ENCODE peak calls at places on chromosomes 4 and X, in six cellular contexts. One of them, this sample, is unnamed.

GRCh38 chr4:8340721-8341680 is 71.4 kb downstream of the HTRA3 start:
- DNase-seq in IMR-90: no peak
- DNase-seq in K562: no peak
- DNase-seq in HepG2: no peak
- DNase-seq in A549: no peak
- DNase-seq in GM12878: no peak
- DNase-seq in this sample: no peak

GRCh38 chr4:176981551-176981950 is 188.8 kb upstream of the VEGFC start:
- DNase-seq in GM12878: no peak
- DNase-seq in A549: no peak
- DNase-seq in K562: no peak
- DNase-seq in IMR-90: peak; percentile 72
- DNase-seq in HepG2: no peak
- DNase-seq in this sample: no peak

GRCh38 chrX:47879447-47879846 is 42.7 kb downstream of the ZNF81 start:
- DNase-seq in HepG2: no peak
- DNase-seq in IMR-90: no peak
- DNase-seq in K562: no peak
- DNase-seq in GM12878: no peak
- DNase-seq in A549: no peak
- DNase-seq in this sample: no peak

GRCh38 chr4:80694178-80694577 is 336.3 kb upstream of the BMP3 start:
- DNase-seq in IMR-90: no peak
- DNase-seq in A549: no peak
- DNase-seq in K562: no peak
- DNase-seq in GM12878: no peak
- DNase-seq in HepG2: peak; percentile 5
- DNase-seq in this sample: no peak

GRCh38 chr4:56307423-56307822 is 79.9 kb downstream of the AASDH start:
- DNase-seq in GM12878: no peak
- DNase-seq in K562: no peak
- DNase-seq in IMR-90: peak; percentile 4
- DNase-seq in A549: peak; percentile 1
- DNase-seq in HepG2: no peak
- DNase-seq in this sample: no peak

GRCh38 chr4:147846318-147847135 is 114.6 kb downstream of the ARHGAP10 start:
- DNase-seq in GM12878: peak; percentile 77
- DNase-seq in A549: no peak
- DNase-seq in HepG2: no peak
- DNase-seq in K562: no peak
- DNase-seq in IMR-90: no peak
- DNase-seq in this sample: no peak

GRCh38 chr4:5842456-5842855 is 50.4 kb downstream of the CRMP1 start:
- DNase-seq in GM12878: no peak
- DNase-seq in K562: no peak
- DNase-seq in IMR-90: no peak
- DNase-seq in HepG2: no peak
- DNase-seq in A549: no peak
- DNase-seq in this sample: no peak

GRCh38 chrX:42290608-42291007 is 367.3 kb upstream of the CASK start:
- DNase-seq in K562: no peak
- DNase-seq in GM12878: no peak
- DNase-seq in IMR-90: peak; percentile 0
- DNase-seq in HepG2: peak; percentile 1
- DNase-seq in A549: peak; percentile 21
- DNase-seq in this sample: no peak

GRCh38 chr4:153383131-153383530 is 38.6 kb downstream of the MND1 start:
- DNase-seq in A549: no peak
- DNase-seq in K562: no peak
- DNase-seq in HepG2: no peak
- DNase-seq in GM12878: no peak
- DNase-seq in IMR-90: no peak
- DNase-seq in this sample: no peak

GRCh38 chr4:87333267-87333666 is 10.6 kb upstream of the HSD17B13 start:
- DNase-seq in HepG2: no peak
- DNase-seq in GM12878: no peak
- DNase-seq in K562: no peak
- DNase-seq in A549: no peak
- DNase-seq in IMR-90: no peak
- DNase-seq in this sample: no peak

GRCh38 chrX:71828086-71828485 is 64.9 kb downstream of the CXorf49B start:
- DNase-seq in A549: no peak
- DNase-seq in GM12878: no peak
- DNase-seq in IMR-90: no peak
- DNase-seq in K562: no peak
- DNase-seq in HepG2: no peak
- DNase-seq in this sample: no peak

GRCh38 chrX:38055170-38055847 is 49.0 kb downstream of the SYTL5 start:
- DNase-seq in K562: no peak
- DNase-seq in GM12878: peak; percentile 45
- DNase-seq in IMR-90: peak; percentile 31
- DNase-seq in HepG2: no peak
- DNase-seq in A549: no peak
- DNase-seq in this sample: no peak

GRCh38 chr4:125433453-125433852 is 118.7 kb downstream of the FAT4 start:
- DNase-seq in HepG2: no peak
- DNase-seq in K562: no peak
- DNase-seq in IMR-90: peak; percentile 69
- DNase-seq in A549: no peak
- DNase-seq in GM12878: no peak
- DNase-seq in this sample: no peak

GRCh38 chrX:133045986-133046385 is 50.9 kb downstream of the USP26 start:
- DNase-seq in GM12878: no peak
- DNase-seq in IMR-90: peak; percentile 1
- DNase-seq in A549: no peak
- DNase-seq in HepG2: peak; percentile 2
- DNase-seq in K562: no peak
- DNase-seq in this sample: no peak

GRCh38 chr4:1200425-1201035 is 28.1 kb upstream of the SPON2 start:
- DNase-seq in IMR-90: peak; percentile 95
- DNase-seq in A549: no peak
- DNase-seq in GM12878: no peak
- DNase-seq in HepG2: no peak
- DNase-seq in K562: no peak
- DNase-seq in this sample: peak; percentile 61

GRCh38 chrX:81537723-81538122 is 335.8 kb downstream of the SH3BGRL start:
- DNase-seq in HepG2: no peak
- DNase-seq in GM12878: no peak
- DNase-seq in A549: no peak
- DNase-seq in IMR-90: no peak
- DNase-seq in K562: no peak
- DNase-seq in this sample: no peak

GRCh38 chr4:55365347-55365728 is 19.3 kb downstream of the SRD5A3 start:
- DNase-seq in K562: no peak
- DNase-seq in IMR-90: no peak
- DNase-seq in GM12878: no peak
- DNase-seq in A549: no peak
- DNase-seq in HepG2: no peak
- DNase-seq in this sample: no peak

GRCh38 chrX:129876734-129877395 is 29.1 kb upstream of the UTP14A start:
- DNase-seq in K562: no peak
- DNase-seq in IMR-90: peak; percentile 29
- DNase-seq in HepG2: peak; percentile 78
- DNase-seq in GM12878: no peak
- DNase-seq in A549: peak; percentile 42
- DNase-seq in this sample: no peak

GRCh38 chr4:156109943-156110925 is 156.6 kb upstream of the CTSO start:
- DNase-seq in A549: peak; percentile 2
- DNase-seq in IMR-90: peak; percentile 8
- DNase-seq in GM12878: no peak
- DNase-seq in K562: no peak
- DNase-seq in HepG2: no peak
- DNase-seq in this sample: no peak

GRCh38 chr4:176065365-176066249 is at the start of gene WDR17:
- DNase-seq in A549: peak; percentile 90
- DNase-seq in K562: peak; percentile 60
- DNase-seq in HepG2: no peak
- DNase-seq in IMR-90: peak; percentile 48
- DNase-seq in GM12878: peak; percentile 48
- DNase-seq in this sample: peak; percentile 97

GRCh38 chr4:176939445-176939844 is 146.7 kb upstream of the VEGFC start:
- DNase-seq in IMR-90: peak; percentile 81
- DNase-seq in HepG2: no peak
- DNase-seq in K562: no peak
- DNase-seq in GM12878: no peak
- DNase-seq in A549: no peak
- DNase-seq in this sample: no peak

GRCh38 chr4:102807345-102807744 is 20.0 kb downstream of the UBE2D3 start:
- DNase-seq in IMR-90: no peak
- DNase-seq in HepG2: no peak
- DNase-seq in A549: no peak
- DNase-seq in K562: no peak
- DNase-seq in GM12878: no peak
- DNase-seq in this sample: no peak

GRCh38 chrX:120310861-120311631 is at the start of gene TMEM255A:
- DNase-seq in A549: peak; percentile 15
- DNase-seq in GM12878: no peak
- DNase-seq in HepG2: no peak
- DNase-seq in K562: no peak
- DNase-seq in IMR-90: no peak
- DNase-seq in this sample: peak; percentile 47

GRCh38 chrX:120311632-120312000 is 355 bp upstream of the TMEM255A start:
- DNase-seq in IMR-90: no peak
- DNase-seq in A549: no peak
- DNase-seq in K562: no peak
- DNase-seq in GM12878: no peak
- DNase-seq in HepG2: no peak
- DNase-seq in this sample: no peak

GRCh38 chrX:120308558-120308957 is 2.7 kb downstream of the TMEM255A start:
- DNase-seq in HepG2: no peak
- DNase-seq in IMR-90: no peak
- DNase-seq in GM12878: no peak
- DNase-seq in K562: no peak
- DNase-seq in A549: no peak
- DNase-seq in this sample: no peak

GRCh38 chrX:120308959-120309872 is 2.0 kb downstream of the TMEM255A start:
- DNase-seq in K562: no peak
- DNase-seq in A549: peak; percentile 85
- DNase-seq in IMR-90: peak; percentile 14
- DNase-seq in HepG2: peak; percentile 57
- DNase-seq in GM12878: peak; percentile 47
- DNase-seq in this sample: peak; percentile 54

DNA sequence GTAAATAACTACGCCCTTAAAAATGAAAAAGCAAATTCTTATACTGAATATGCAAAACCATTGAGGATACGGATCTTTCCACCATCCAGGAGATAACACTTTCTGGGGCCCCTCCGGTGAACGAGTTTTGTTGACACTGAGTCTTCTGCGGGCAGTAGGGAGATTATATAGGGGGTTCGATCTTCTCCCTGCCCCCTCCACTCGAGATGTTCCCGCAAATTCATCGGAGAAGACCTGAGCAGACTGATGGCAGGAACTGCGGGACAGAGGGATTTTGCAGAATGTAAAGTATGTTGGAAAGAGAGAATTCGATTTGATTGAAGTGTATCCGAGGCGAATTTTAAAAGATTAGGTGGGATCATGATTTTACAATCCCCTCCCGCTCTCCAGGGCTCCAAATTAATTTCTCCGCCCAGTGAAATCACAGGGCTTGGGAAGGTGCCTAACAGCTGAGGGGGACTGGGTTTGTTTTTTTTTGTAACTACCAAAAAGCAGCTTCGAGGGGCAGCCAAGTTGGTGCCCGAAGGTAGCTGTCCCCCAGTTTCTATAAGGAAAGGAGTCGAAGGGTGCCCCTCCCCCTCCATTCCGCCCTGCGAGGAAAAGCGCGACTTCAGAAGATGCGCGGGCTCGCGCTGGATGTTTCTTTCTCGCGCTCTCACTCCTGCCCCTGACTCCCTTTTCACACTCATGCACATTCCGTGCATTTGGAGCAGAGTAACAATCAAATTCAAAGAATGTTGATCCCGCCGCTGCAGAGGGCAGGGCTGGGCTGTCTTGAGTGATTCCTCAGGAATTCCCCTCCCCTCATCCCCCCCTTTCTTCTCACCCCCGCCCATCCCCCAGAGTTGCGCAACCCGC is 1.2 kb downstream of the TMEM255A start:
- DNase-seq in K562: no peak
- DNase-seq in A549: peak; percentile 17
- DNase-seq in HepG2: no peak
- DNase-seq in GM12878: no peak
- DNase-seq in IMR-90: no peak
- DNase-seq in this sample: peak; percentile 22
- TF ChIP-seq SMC3 in K562: no peak
- TF ChIP-seq SMC3 in A549: no peak
- TF ChIP-seq SMC3 in HepG2: no peak
- TF ChIP-seq SMC3 in GM12878: no peak
- TF ChIP-seq SMC3 in IMR-90: no peak
- TF ChIP-seq SMC3 in this sample: no peak

DNA sequence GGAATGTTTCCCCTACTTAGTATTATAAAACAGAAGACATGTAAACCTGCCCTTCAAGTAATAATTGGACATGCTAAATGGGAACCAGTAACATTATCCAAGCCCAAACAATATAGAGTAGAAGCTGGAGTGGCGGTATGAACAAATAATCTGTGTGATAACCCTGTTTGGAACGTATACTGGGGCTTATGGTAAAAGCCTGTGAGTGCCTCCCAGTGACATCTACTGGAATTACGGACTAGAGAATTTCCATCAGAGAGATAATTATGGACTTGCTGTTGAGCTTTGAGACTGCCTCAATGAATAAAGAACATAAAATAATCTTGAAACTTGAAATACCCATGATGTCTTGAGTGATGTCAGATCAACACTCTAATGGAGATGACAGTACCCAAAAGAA is 406.3 kb upstream of the GRIA3 start:
- DNase-seq in A549: no peak
- DNase-seq in GM12878: no peak
- DNase-seq in K562: no peak
- DNase-seq in HepG2: no peak
- DNase-seq in IMR-90: no peak
- DNase-seq in this sample: no peak
- TF ChIP-seq SMC3 in A549: no peak
- TF ChIP-seq SMC3 in GM12878: no peak
- TF ChIP-seq SMC3 in K562: no peak
- TF ChIP-seq SMC3 in HepG2: no peak
- TF ChIP-seq SMC3 in IMR-90: no peak
- TF ChIP-seq SMC3 in this sample: no peak

GRCh38 chrX:40734956-40735317 is 405 bp downstream of the MED14 start:
- DNase-seq in IMR-90: no peak
- DNase-seq in GM12878: no peak
- DNase-seq in K562: no peak
- DNase-seq in HepG2: no peak
- DNase-seq in A549: peak; percentile 11
- DNase-seq in this sample: no peak
- TF ChIP-seq SMC3 in IMR-90: no peak
- TF ChIP-seq SMC3 in GM12878: no peak
- TF ChIP-seq SMC3 in K562: no peak
- TF ChIP-seq SMC3 in HepG2: no peak
- TF ChIP-seq SMC3 in A549: no peak
- TF ChIP-seq SMC3 in this sample: no peak

DNA sequence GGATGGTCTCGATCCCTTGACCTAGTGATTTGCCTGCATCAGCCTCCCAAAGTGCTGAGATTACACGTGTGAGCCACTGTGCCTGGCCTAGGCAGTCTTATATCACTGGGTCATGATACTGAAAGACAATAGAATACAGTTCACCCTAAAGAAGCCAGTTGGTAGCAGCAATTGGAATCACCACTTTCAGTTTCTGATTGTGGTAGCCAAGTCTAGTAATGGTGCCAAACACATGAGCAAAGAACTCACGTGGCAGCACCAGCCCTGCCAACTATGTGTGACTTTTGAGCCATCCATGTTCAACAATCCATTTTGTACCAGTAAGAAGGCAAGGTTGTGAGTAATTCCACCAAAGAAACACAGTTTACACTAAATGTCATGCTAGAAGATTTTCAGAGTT is 548.4 kb downstream of the KLHL13 start:
- DNase-seq in K562: no peak
- DNase-seq in HepG2: no peak
- DNase-seq in IMR-90: no peak
- DNase-seq in GM12878: no peak
- DNase-seq in A549: no peak
- DNase-seq in this sample: no peak
- TF ChIP-seq SMC3 in K562: no peak
- TF ChIP-seq SMC3 in HepG2: no peak
- TF ChIP-seq SMC3 in IMR-90: no peak
- TF ChIP-seq SMC3 in GM12878: no peak
- TF ChIP-seq SMC3 in A549: no peak
- TF ChIP-seq SMC3 in this sample: no peak

This sample was measured in SK-N-SH.